ENCODE peak calls at places on chromosomes 1 and 21, in five cellular contexts. A is HCT116, J is fibroblast of lung, V is mesendoderm, U is GM23248. Y is an unnamed sample.

GRCh38 chr1:19210772-19211549 is 895 bp upstream of the UBR4 start:
- DNase-seq in V (peak), A (no peak), J (peak), U (peak), Y (no peak)

GRCh38 chr21:44533121-44533890 is 6.7 kb downstream of the KRTAP10-1 start:
- DNase-seq in A (no peak), U (no peak), J (no peak), V (no peak), Y (no peak)

GRCh38 chr1:27377760-27378495 is 3.3 kb upstream of the FCN3 start:
- DNase-seq in J (no peak), U (no peak), V (no peak), A (no peak), Y (no peak)

GRCh38 chr1:10694274-10694632 is 102.2 kb downstream of the CASZ1 start:
- DNase-seq in V (peak), A (no peak), J (no peak), U (peak), Y (no peak)

GRCh38 chr1:81808760-81809159 is 8.0 kb downstream of the ADGRL2 start:
- DNase-seq in U (no peak), J (no peak), V (peak), A (no peak), Y (no peak)

GRCh38 chr1:59195151-59195550 is 101.7 kb upstream of the FGGY start:
- DNase-seq in V (no peak), J (no peak), U (no peak), A (no peak), Y (no peak)

GRCh38 chr1:89528382-89528780 is 3.8 kb downstream of the LRRC8B start:
- DNase-seq in A (no peak), J (no peak), U (no peak), V (no peak), Y (no peak)

GRCh38 chr21:45639206-45640000 is 4.1 kb upstream of the PCBP3 start:
- DNase-seq in U (peak), J (no peak), V (no peak), A (no peak), Y (no peak)

GRCh38 chr1:18668051-18668450 is 37.4 kb downstream of the PAX7 start:
- DNase-seq in J (no peak), U (no peak), V (no peak), A (no peak), Y (no peak)

GRCh38 chr1:53765656-53766055 is 26.7 kb upstream of the GLIS1 start:
- DNase-seq in V (peak), U (peak), J (peak), A (no peak), Y (no peak)

DNA sequence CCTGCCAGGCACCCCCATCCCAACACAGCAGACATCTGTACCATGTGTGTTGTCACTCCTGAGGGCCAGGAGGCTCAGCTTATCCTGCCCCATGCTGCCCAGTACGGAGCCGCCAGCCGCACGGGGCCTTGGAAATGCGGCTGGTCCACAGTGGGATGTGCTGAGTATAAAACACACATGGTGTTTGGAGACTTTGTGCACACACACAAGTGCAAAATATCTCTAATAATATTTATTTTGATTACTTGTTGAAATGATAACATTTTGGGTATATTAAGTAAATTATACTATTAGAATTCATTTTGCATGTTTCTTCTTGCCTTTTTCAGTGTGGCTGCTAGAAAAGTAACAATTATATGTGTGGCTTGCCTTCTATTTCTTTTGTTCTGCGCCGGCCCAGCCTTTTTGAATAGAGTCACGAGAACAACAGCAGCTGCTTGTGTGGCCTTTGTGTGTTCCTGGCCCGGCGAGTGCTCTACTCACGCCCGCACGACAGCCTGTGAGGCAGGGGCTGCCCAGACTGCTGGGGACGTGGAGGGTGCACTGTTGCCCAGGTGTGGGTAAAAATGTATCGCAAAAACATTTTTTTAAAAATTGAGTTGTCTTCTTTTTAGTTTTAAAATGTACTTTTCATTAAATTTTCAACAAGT is 35.3 kb downstream of the COQ8A start:
- DNase-seq in A (no peak), U (no peak), J (no peak), V (no peak), Y (no peak)
- H3K9ac ChIP-seq in A (no peak), U (no peak), J (no peak), V (no peak), Y (no peak)

GRCh38 chr1:179295356-179295755 is 1.8 kb downstream of the SOAT1 start:
- DNase-seq in U (peak), A (no peak), J (no peak), V (no peak), Y (no peak)
- H3K9ac ChIP-seq in U (peak), A (peak), J (no peak), V (no peak), Y (no peak)

GRCh38 chr1:203652718-203653461 is 26.3 kb downstream of the ATP2B4 start:
- DNase-seq in J (no peak), U (no peak), V (no peak), A (no peak), Y (peak)

GRCh38 chr1:203650012-203650836 is 23.6 kb downstream of the ATP2B4 start:
- DNase-seq in U (peak), J (peak), A (no peak), V (peak), Y (no peak)

GRCh38 chr1:203645996-203646395 is 19.4 kb downstream of the ATP2B4 start:
- DNase-seq in J (no peak), V (no peak), A (no peak), U (peak), Y (no peak)

GRCh38 chr1:203648281-203648680 is 21.6 kb downstream of the ATP2B4 start:
- DNase-seq in V (no peak), A (no peak), J (no peak), U (no peak), Y (no peak)

DNA sequence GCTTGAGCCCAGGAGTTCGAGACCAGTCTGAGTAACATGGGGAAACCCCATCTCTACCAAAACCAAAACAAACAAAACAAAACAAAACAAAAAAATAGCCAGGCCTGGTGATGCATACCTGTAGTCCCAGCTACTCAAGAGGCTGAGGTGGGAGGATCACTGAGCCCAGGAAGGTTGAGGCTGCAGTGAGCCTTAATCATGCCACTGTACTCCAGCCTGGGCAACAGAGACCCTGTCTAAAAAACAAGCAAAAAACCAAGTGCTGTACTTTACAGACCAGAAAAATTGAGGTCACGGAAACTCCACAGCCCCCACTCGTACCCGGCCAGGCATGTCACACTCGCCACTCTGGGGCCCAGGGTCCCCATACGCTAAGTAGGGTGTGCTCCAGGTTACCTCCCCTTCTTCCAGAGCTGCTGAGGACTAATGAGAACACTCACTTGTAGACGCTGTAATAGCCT is 22.9 kb downstream of the ATP2B4 start:
- DNase-seq in V (no peak), U (no peak), A (no peak), J (no peak), Y (no peak)
- H3K9ac ChIP-seq in V (no peak), U (no peak), A (peak), J (no peak), Y (no peak)

GRCh38 chr21:41819236-41819855 is 52.5 kb upstream of the RIPK4 start:
- DNase-seq in A (no peak), J (no peak), U (no peak), V (no peak), Y (no peak)

GRCh38 chr21:41817877-41818855 is 51.3 kb upstream of the RIPK4 start:
- DNase-seq in J (no peak), V (no peak), A (no peak), U (no peak), Y (no peak)

GRCh38 chr21:41817228-41817627 is 50.4 kb upstream of the RIPK4 start:
- DNase-seq in V (peak), U (peak), A (peak), J (peak), Y (peak)

GRCh38 chr21:41815652-41816582 is 49.1 kb upstream of the RIPK4 start:
- DNase-seq in V (no peak), J (no peak), A (no peak), U (no peak), Y (no peak)

GRCh38 chr21:41816583-41817165 is 49.8 kb upstream of the RIPK4 start:
- DNase-seq in U (peak), J (peak), V (peak), A (no peak), Y (no peak)
- H3K9ac ChIP-seq in U (peak), J (no peak), V (no peak), A (no peak), Y (peak)

DNA sequence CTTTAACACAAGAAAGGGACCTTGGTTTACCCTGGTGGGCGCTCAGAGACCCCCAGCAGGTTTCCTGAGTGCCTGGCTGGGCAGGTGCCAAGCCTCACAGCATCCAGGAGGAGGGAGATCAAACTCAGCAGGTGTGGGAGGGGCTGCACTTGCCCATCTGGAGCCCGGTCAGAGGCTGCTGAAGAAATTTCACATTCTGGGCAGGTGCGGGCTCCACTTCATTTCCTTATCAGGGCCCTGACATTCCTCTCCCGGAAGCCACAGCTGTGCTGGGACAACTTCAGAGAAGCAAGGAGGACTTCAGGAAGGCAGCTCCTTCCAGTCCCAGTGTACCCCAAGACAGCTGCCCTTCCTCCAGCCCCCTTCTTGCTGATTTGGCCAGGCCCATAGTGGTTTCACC is 82.9 kb downstream of the ITPKB start:
- DNase-seq in U (no peak), A (no peak), J (no peak), V (peak), Y (no peak)
- H3K9ac ChIP-seq in U (no peak), A (no peak), J (no peak), V (no peak), Y (no peak)

GRCh38 chr1:234913771-234914170 is 214.9 kb downstream of the TOMM20 start:
- DNase-seq in U (no peak), A (no peak), V (no peak), J (no peak), Y (no peak)

GRCh38 chr1:234909851-234910250 is 218.8 kb downstream of the TOMM20 start:
- DNase-seq in U (no peak), A (no peak), J (no peak), V (no peak), Y (no peak)

GRCh38 chr1:234909307-234909706 is 219.3 kb downstream of the TOMM20 start:
- DNase-seq in U (no peak), V (no peak), A (no peak), J (no peak), Y (no peak)

GRCh38 chr1:234912541-234913312 is 215.9 kb downstream of the TOMM20 start:
- DNase-seq in V (no peak), J (no peak), U (no peak), A (no peak), Y (no peak)

GRCh38 chr1:234911787-234912186 is 216.8 kb downstream of the TOMM20 start:
- DNase-seq in A (no peak), V (no peak), U (no peak), J (no peak), Y (no peak)
- H3K9ac ChIP-seq in A (no peak), V (no peak), U (no peak), J (no peak), Y (no peak)

GRCh38 chr21:29302340-29302991 is 3.7 kb downstream of the BACH1 start:
- DNase-seq in V (no peak), J (peak), U (peak), A (no peak), Y (no peak)
- H3K9ac ChIP-seq in V (no peak), J (no peak), U (peak), A (no peak), Y (no peak)

DNA sequence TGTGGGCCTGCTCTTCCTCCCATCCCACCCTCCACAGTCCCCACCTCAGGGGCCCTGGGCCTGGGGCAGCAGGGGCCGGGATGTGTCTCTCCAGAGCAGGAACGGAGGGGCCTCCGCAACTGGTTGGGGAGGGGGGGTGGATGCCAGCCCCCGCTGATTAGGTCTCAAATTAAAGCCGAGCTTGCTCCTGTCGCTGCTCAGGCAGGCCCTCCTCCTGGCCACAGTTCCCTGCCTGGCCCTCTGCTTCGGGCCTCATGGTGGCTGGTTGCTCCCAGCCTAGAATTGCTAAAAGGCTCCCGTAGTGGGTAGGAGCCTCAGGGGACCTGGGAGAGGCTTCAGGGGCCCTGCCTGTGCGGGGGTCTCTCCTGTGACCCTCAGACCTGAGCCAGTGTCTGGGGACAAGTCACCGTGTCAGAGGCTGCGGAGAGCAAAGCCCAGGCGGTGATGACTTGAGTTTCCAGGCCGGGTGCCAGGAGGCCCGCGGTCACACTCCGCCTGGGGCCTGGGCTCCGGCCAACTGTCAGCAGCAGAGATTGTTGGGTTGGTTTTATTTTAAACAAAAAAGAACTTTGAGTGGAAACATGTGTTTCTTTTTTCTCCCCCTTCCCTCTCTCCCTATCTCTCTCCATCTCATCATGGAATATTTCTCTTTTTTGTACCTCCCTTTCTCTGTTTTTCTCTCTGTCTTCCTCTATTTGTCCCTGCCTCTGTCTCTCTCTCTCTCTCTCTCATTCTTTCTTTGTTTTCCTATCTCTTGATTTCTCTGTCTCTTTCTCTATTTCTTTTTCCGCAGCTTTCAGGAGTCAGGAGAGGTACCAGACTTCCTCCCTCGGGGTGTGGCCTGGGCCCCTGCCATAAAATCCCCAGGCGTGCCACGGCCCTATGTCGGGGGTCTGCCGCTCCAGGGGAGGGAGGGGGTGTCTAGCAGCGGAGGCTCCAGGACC is 20.0 kb upstream of the EPHA2 start:
- DNase-seq in J (peak), U (peak), V (no peak), A (no peak), Y (no peak)
- H3K9ac ChIP-seq in J (no peak), U (peak), V (peak), A (peak), Y (peak)

Y was measured in SK-N-MC.